ENCODE peak calls at places on chromosomes 12 and 14, in seven cellular contexts. G, U, O, E, W, A and S are unnamed samples.

GRCh38 chr14:79011091-79011919 is 841.1 kb downstream of the NRXN3 start:
- DNase-seq in O (no peak), A (peak; percentile 33), W (peak; percentile 11), U (peak; percentile 95), E (no peak), G (no peak), S (no peak)

GRCh38 chr12:80332827-80333226 is 111.2 kb upstream of the PTPRQ start:
- DNase-seq in U (no peak), W (no peak), G (no peak), E (no peak), A (no peak), O (no peak), S (no peak)

GRCh38 chr12:124231980-124232653 is 62.8 kb upstream of the RFLNA start:
- DNase-seq in A (no peak), E (no peak), W (no peak), G (no peak), O (peak; percentile 80), U (no peak), S (peak; percentile 59)

GRCh38 chr12:16153273-16153672 is 124.2 kb downstream of the SLC15A5 start:
- DNase-seq in E (no peak), A (no peak), W (no peak), G (no peak), U (no peak), O (no peak), S (no peak)

GRCh38 chr14:75379246-75379929 is 48.4 kb upstream of the JDP2 start:
- DNase-seq in U (no peak), A (no peak), G (no peak), W (peak; percentile 32), O (no peak), E (no peak), S (no peak)

GRCh38 chr14:68808696-68809095 is 15.8 kb upstream of the ZFP36L1 start:
- DNase-seq in E (no peak), A (no peak), W (no peak), O (no peak), U (no peak), G (no peak), S (no peak)

GRCh38 chr14:100774164-100774537 is 47.5 kb downstream of the DLK1 start:
- DNase-seq in A (no peak), O (no peak), E (no peak), W (no peak), U (no peak), G (no peak), S (no peak)

GRCh38 chr12:119258149-119258548 is 76.4 kb upstream of the CCDC60 start:
- DNase-seq in O (no peak), U (no peak), W (no peak), G (no peak), E (no peak), A (no peak), S (no peak)

GRCh38 chr12:124654666-124655316 is 87.4 kb upstream of the NCOR2 start:
- DNase-seq in E (no peak), G (no peak), O (peak; percentile 71), W (no peak), A (no peak), U (no peak), S (peak; percentile 64)

GRCh38 chr14:56555921-56556570 is 23.6 kb upstream of the TMEM260 start:
- DNase-seq in U (peak; percentile 65), W (peak; percentile 36), E (no peak), G (no peak), O (no peak), A (no peak), S (no peak)

GRCh38 chr14:56552615-56553014 is 27.0 kb upstream of the TMEM260 start:
- DNase-seq in U (no peak), A (no peak), E (no peak), O (no peak), W (peak; percentile 9), G (no peak), S (no peak)

GRCh38 chr14:56549721-56550120 is 29.9 kb upstream of the TMEM260 start:
- DNase-seq in U (no peak), G (no peak), O (no peak), W (no peak), E (no peak), A (no peak), S (no peak)

DNA sequence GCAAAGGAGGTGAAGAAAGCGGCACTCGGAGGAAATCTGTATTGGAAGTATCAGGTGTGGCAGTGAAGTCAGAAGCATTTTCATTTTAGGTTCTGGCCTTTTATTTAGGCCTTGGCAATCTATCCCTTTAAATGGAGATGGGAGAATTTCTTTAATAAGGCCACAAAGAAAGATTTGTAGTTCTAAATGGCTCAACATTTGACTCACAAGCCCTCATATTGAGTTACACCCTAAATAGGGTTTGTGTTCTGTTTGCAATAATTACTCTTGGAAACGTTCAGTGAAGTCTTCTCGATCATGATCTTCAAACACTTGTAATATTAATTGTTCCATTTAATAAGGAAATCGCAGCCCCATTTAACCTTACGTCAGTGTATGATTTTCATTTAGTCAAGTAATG is 25.3 kb upstream of the TMEM260 start:
- DNase-seq in E (no peak), O (no peak), W (no peak), G (no peak), U (no peak), A (no peak), S (no peak)
- H3K4me3 ChIP-seq in E (no peak overlapping the region), O (no peak overlapping the region), W (no peak overlapping the region), G (no peak overlapping the region), U (no peak overlapping the region), A (no peak overlapping the region), S (no peak overlapping the region)

DNA sequence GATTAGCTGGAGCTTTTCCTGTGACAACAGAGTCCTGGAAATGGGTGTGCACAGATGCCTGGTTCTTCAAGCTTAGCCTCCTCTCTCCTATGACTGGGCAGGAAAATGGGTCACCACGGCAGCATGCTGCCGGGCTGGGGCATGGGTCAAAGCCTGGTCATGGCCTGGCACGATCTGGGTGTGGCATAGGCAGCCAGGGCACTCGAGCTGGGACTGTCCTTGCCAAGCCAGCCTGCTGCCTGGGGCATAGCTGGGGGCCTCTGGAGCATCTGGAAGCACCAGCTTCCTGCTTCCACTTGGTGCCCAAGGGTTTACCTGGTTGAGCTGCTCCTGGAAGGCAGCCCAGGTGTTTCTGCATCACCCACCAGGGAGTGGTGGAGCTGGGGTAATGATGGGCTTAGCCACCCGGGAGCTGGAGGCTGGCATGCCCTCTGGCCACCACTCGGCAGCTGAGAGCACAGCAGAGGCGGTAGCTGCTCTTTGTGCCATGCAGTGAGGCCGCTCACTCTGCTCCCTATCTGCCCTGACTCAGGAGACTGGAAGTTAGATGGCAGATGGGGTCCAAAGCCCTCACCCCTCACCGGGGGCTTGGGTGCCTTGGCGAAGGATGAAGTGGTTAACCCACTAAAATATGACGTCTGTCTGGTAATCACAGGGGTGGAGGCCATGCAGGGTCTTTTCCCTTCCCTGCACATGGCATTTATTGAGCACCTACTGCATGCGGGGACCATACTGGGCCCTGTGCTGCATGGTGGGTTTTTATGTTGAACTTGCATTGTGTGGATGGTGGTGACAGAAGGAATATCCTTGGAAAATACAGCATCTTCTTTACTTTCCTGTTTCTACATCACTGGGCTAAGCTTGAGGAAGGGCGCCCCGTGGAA is 1.7 kb downstream of the OTUB2 start:
- DNase-seq in A (no peak), E (no peak), W (no peak), U (peak; percentile 52), O (no peak), G (no peak), S (no peak)
- H3K4me3 ChIP-seq in A (no peak overlapping the region), E (no peak overlapping the region), W (no peak overlapping the region), U (no peak overlapping the region), O (no peak overlapping the region), G (no peak overlapping the region), S (no peak overlapping the region)

DNA sequence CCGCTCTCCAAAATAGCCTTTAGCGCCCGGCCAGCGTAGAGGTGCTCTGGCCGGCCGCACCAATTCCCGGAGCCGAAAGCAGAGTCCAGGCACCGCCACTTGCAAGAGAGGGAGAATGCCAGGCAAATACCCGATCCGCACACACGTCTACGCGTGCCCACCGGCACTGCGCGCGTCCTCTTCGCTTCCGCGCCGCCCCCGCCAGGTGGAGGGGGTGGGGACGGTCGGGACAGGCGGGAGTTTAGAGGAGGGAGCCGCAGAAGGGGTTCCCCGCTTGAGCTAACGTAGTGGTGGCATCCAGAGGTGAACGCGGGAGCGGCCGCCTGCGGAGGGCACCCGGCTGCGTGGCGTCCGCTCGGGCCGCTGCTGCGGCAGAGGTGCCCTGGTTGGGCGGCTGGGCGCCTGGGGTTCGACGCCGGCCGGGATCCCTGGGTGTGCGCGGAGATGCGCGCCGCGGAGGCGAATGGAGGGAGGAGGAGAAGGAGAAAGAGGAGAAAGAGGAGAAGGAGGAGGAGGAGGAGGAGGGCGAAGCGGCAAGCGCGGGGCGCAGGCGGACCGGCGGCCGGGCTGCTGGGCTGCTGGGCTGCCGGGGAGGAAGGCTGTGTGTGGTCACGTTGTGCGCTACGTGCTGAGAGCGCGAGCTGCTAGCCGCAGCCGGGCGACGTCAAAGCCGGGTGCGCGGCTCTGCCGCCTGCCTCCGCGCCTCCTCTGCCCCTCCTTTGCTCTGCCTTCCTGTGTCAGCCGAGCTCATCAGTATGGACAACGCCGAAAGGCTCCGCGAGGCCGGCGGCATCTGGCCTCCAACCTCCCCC is at the start of gene MDGA2:
- DNase-seq in U (peak; percentile 9), O (peak; percentile 33), E (no peak), W (no peak), G (no peak), A (no peak), S (no peak)
- H3K4me3 ChIP-seq in U (no peak within 1 kb of the TSS), O (no peak within 1 kb of the TSS), E (no peak within 1 kb of the TSS), W (peak within 1 kb of the TSS; percentile 63), G (peak within 1 kb of the TSS; percentile 6), A (peak within 1 kb of the TSS; percentile 31), S (peak within 1 kb of the TSS; percentile 24)

GRCh38 chr12:106301241-106301610 is 1.3 kb upstream of the TCP11L2 start:
- DNase-seq in O (no peak), W (no peak), E (peak; percentile 32), A (no peak), U (no peak), G (no peak), S (no peak)
- H3K4me3 ChIP-seq in O (no peak overlapping the region), W (no peak overlapping the region), E (no peak overlapping the region), A (no peak overlapping the region), U (no peak overlapping the region), G (peak overlapping the region; percentile 97), S (no peak overlapping the region)